ENCODE peak calls at places on chromosome 16, in seven cellular contexts. J is naive thymus-derived CD8-positive, alpha-beta T cell; U is body of pancreas; T is right lobe of liver; S is T-helper 17 cell; O is T-cell; M is activated CD8-positive, alpha-beta memory T cell treated with anti-CD3 and anti-CD28 coated beads, Interleukin-2, amount 10 ng/mL, durations not matched to agents 7 days and 5 days. A is an unnamed sample.

GRCh38 chr16:47581114-47581513 is 120.0 kb downstream of the PHKB start:
- ATAC-seq in J (no peak), U (no peak), T (no peak), S (no peak), O (no peak), M (no peak), A (no peak)

GRCh38 chr16:47574091-47575054 is 113.2 kb downstream of the PHKB start:
- ATAC-seq in J (no peak), U (no peak), T (no peak), S (peak; percentile 66), O (peak; percentile 61), M (peak; percentile 58), A (peak; percentile 24)

GRCh38 chr16:27289669-27290068 is 21.1 kb upstream of the NSMCE1 start:
- ATAC-seq in J (no peak), U (no peak), T (no peak), S (peak; percentile 32), O (peak; percentile 69), M (no peak), A (peak; percentile 35)

GRCh38 chr16:57283214-57283955 is 1.1 kb downstream of the PLLP start:
- ATAC-seq in J (no peak), U (peak; percentile 53), T (peak; percentile 8), S (no peak), O (no peak), M (no peak), A (no peak)

GRCh38 chr16:23482778-23483177 is 27.5 kb downstream of the GGA2 start:
- ATAC-seq in J (peak; percentile 58), U (no peak), T (peak; percentile 25), S (no peak), O (peak; percentile 85), M (peak; percentile 89), A (peak; percentile 48)

GRCh38 chr16:3067929-3068288 is 2.5 kb downstream of the IL32 start:
- ATAC-seq in J (peak; percentile 29), U (no peak), T (no peak), S (no peak), O (peak; percentile 28), M (no peak), A (no peak)

GRCh38 chr16:84423416-84423837 is 55.1 kb downstream of the ATP2C2 start:
- ATAC-seq in J (no peak), U (no peak), T (no peak), S (no peak), O (no peak), M (peak; percentile 58), A (no peak)

GRCh38 chr16:1044515-1045362 is 27.8 kb upstream of the SSTR5 start:
- ATAC-seq in J (no peak), U (no peak), T (no peak), S (no peak), O (no peak), M (no peak), A (no peak)

GRCh38 chr16:70522216-70523000 is 946 bp downstream of the COG4 start:
- ATAC-seq in J (no peak), U (no peak), T (no peak), S (no peak), O (no peak), M (no peak), A (no peak)

GRCh38 chr16:68902376-68903345 is 59.3 kb downstream of the TANGO6 start:
- ATAC-seq in J (no peak), U (peak; percentile 74), T (peak; percentile 72), S (no peak), O (no peak), M (no peak), A (no peak)

GRCh38 chr16:49620158-49620867 is 235.6 kb downstream of the ZNF423 start:
- ATAC-seq in J (no peak), U (peak; percentile 72), T (peak; percentile 11), S (no peak), O (no peak), M (no peak), A (no peak)

GRCh38 chr16:84874553-84874952 is 54.8 kb downstream of the CRISPLD2 start:
- ATAC-seq in J (no peak), U (no peak), T (no peak), S (no peak), O (no peak), M (no peak), A (no peak)

GRCh38 chr16:1567988-1568387 is 34.5 kb downstream of the TMEM204 start:
- ATAC-seq in J (no peak), U (no peak), T (no peak), S (no peak), O (no peak), M (no peak), A (no peak)

GRCh38 chr16:53052519-53053501 is at the start of gene CHD9NB:
- ATAC-seq in J (no peak), U (peak; percentile 16), T (peak; percentile 38), S (no peak), O (no peak), M (peak; percentile 8), A (no peak)

GRCh38 chr16:81837312-81837748 is 58.2 kb downstream of the PLCG2 start:
- ATAC-seq in J (no peak), U (no peak), T (no peak), S (no peak), O (no peak), M (no peak), A (peak; percentile 62)

GRCh38 chr16:64475627-64476351 is 646.1 kb downstream of the CDH11 start:
- ATAC-seq in J (no peak), U (peak; percentile 46), T (peak; percentile 33), S (no peak), O (no peak), M (no peak), A (no peak)

GRCh38 chr16:4298761-4299522 is 16.9 kb upstream of the GLIS2 start:
- ATAC-seq in J (no peak), U (peak; percentile 77), T (peak; percentile 56), S (no peak), O (no peak), M (no peak), A (no peak)

GRCh38 chr16:81458827-81459598 is 14.4 kb downstream of the CMIP start:
- ATAC-seq in J (no peak), U (no peak), T (no peak), S (no peak), O (no peak), M (no peak), A (no peak)

GRCh38 chr16:68084504-68085258 is 489 bp upstream of the NFATC3 start:
- ATAC-seq in J (peak; percentile 57), U (peak; percentile 43), T (peak; percentile 82), S (peak; percentile 59), O (peak; percentile 61), M (peak; percentile 75), A (peak; percentile 84)

GRCh38 chr16:63145411-63145810 is 1109.2 kb upstream of the CDH8 start:
- ATAC-seq in J (no peak), U (no peak), T (no peak), S (no peak), O (no peak), M (no peak), A (no peak)

GRCh38 chr16:19757762-19758595 is 39.9 kb downstream of the IQCK start:
- ATAC-seq in J (no peak), U (no peak), T (no peak), S (no peak), O (no peak), M (no peak), A (no peak)

GRCh38 chr16:56477096-56477878 is 25.9 kb downstream of the OGFOD1 start:
- ATAC-seq in J (no peak), U (no peak), T (peak; percentile 44), S (no peak), O (no peak), M (no peak), A (no peak)

GRCh38 chr16:13138528-13138927 is 237.1 kb downstream of the SHISA9 start:
- ATAC-seq in J (no peak), U (no peak), T (no peak), S (no peak), O (no peak), M (no peak), A (no peak)

GRCh38 chr16:71230122-71230845 is at the start of gene HYDIN:
- ATAC-seq in J (no peak), U (peak; percentile 94), T (peak; percentile 38), S (no peak), O (no peak), M (no peak), A (no peak)

GRCh38 chr16:2991566-2992261 is 11.5 kb upstream of the PKMYT1 start:
- ATAC-seq in J (no peak), U (no peak), T (no peak), S (no peak), O (no peak), M (no peak), A (no peak)

GRCh38 chr16:89295071-89295900 is 77.8 kb downstream of the ZNF778 start:
- ATAC-seq in J (no peak), U (no peak), T (no peak), S (no peak), O (no peak), M (no peak), A (no peak)

GRCh38 chr16:31148281-31148728 is 1.6 kb downstream of the PRSS36 start:
- ATAC-seq in J (no peak), U (peak; percentile 94), T (peak; percentile 72), S (no peak), O (no peak), M (no peak), A (peak; percentile 31)

GRCh38 chr16:10575506-10576130 is 4.8 kb downstream of the EMP2 start:
- ATAC-seq in J (no peak), U (no peak), T (no peak), S (no peak), O (no peak), M (no peak), A (no peak)

GRCh38 chr16:23979982-23980381 is 144.2 kb downstream of the PRKCB start:
- ATAC-seq in J (no peak), U (no peak), T (no peak), S (no peak), O (no peak), M (no peak), A (peak; percentile 67)

GRCh38 chr16:57509231-57509923 is 23.1 kb upstream of the DOK4 start:
- ATAC-seq in J (no peak), U (no peak), T (no peak), S (no peak), O (no peak), M (no peak), A (no peak)

GRCh38 chr16:64365448-64365858 is 756.4 kb downstream of the CDH11 start:
- ATAC-seq in J (no peak), U (no peak), T (no peak), S (no peak), O (no peak), M (no peak), A (no peak)